ENCODE peak calls at places on chromosomes 5 and 9, in four cellular contexts. V is brain microvascular endothelial cell; Q is MM.1S; O is CD8-positive, alpha-beta T cell. B is an unnamed sample.

GRCh38 chr5:126716861-126717260 is 60.1 kb upstream of the LMNB1 start:
- DNase-seq in O (no peak), Q (no peak), V (no peak), B (no peak)

GRCh38 chr5:158414333-158414762 is 555.4 kb upstream of the CLINT1 start:
- DNase-seq in V (no peak), Q (no peak), O (no peak), B (no peak)

GRCh38 chr5:124263680-124264491 is 482.6 kb downstream of the ZNF608 start:
- DNase-seq in O (no peak), Q (no peak), V (no peak), B (no peak)

GRCh38 chr5:107554776-107555424 is 115.8 kb downstream of the EFNA5 start:
- DNase-seq in O (no peak), V (no peak), Q (no peak), B (no peak)

GRCh38 chr5:137306903-137307302 is 192.2 kb downstream of the SPOCK1 start:
- DNase-seq in V (no peak), O (no peak), Q (no peak), B (no peak)

GRCh38 chr9:6805532-6805931 is 47.8 kb downstream of the KDM4C start:
- DNase-seq in O (no peak), Q (no peak), V (peak), B (no peak)

GRCh38 chr9:116501871-116502270 is 185.2 kb upstream of the TRIM32 start:
- DNase-seq in V (peak), O (no peak), Q (no peak), B (no peak)

GRCh38 chr9:121317737-121318630 is 50.0 kb downstream of the GSN start:
- DNase-seq in O (no peak), Q (no peak), V (no peak), B (no peak)

GRCh38 chr9:88993871-88994819 is 2.9 kb downstream of the S1PR3 start:
- DNase-seq in V (no peak), Q (no peak), O (no peak), B (no peak)

DNA sequence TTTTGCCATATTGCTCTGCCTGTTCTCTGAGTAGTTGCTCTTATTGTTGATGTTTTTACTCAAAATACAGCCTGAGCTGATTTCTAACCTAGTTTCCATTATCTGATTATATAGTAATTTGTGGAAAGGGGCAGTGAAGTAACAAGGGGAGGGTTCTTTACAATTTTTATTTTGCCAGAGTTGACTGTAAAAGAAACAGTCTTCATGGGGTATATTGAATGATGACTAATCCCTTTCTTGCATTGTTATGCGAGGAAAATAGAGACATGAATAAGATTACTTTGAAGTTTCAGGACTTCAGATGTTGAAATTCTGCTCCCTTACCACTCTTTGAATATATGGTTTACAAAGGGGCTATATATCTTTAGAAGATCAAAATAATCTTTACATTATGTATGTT is 9.2 kb upstream of the LRRC70 start:
- DNase-seq in Q (no peak), O (no peak), V (no peak), B (no peak)
- TF ChIP-seq CTCF in Q (no peak), O (no peak), V (no peak), B (no peak)

GRCh38 chr5:119302916-119303897 is 52.6 kb upstream of the TNFAIP8 start:
- DNase-seq in O (no peak), Q (no peak), V (peak), B (no peak)
- TF ChIP-seq CTCF in O (no peak), Q (no peak), V (peak), B (no peak)

DNA sequence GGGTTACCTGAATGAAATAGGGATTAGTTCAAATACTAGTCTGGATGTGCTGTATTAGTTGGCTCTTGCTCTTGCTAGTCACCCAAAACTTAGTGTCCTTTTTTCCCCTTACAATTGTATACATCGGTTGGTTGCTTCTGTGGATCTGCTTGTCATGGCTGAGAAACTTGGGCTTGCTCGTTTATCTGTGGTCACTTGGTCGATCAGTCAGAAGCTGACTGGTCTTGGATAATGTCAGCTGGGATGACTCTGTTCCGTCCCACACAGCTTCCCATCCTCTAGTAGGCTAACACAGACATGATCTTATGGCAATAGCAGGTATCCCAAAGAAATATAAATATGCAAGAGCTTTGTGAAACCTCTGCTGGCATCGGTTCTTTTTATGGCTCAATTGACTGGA is 807.4 kb downstream of the MAT2B start:
- DNase-seq in Q (no peak), O (no peak), V (no peak), B (no peak)
- TF ChIP-seq CTCF in Q (no peak), O (no peak), V (no peak), B (no peak)

GRCh38 chr5:42880621-42881020 is 68.9 kb upstream of the SELENOP start:
- DNase-seq in Q (no peak), V (no peak), O (no peak), B (no peak)
- TF ChIP-seq CTCF in Q (no peak), V (no peak), O (no peak), B (no peak)

GRCh38 chr9:130039504-130040147 is 3.4 kb downstream of the FNBP1 start:
- DNase-seq in Q (peak), V (no peak), O (no peak), B (peak)
- TF ChIP-seq CTCF in Q (peak), V (peak), O (no peak), B (no peak)

GRCh38 chr9:127651697-127652610 is 39.9 kb downstream of the STXBP1 start:
- DNase-seq in V (no peak), O (no peak), Q (no peak), B (no peak)
- TF ChIP-seq CTCF in V (no peak), O (no peak), Q (no peak), B (no peak)

B was measured in GM20000.